ENCODE peak calls at places on chromosome 12, in four cellular contexts. One of them, this sample, is unnamed.

GRCh38 chr12:1311145-1311544 is 283.2 kb downstream of the FBXL14 start:
- DNase-seq in lung microvascular endothelial cell: no peak
- DNase-seq in activated T-cell treated with anti-CD3 and anti-CD28 coated beads for 48 hours: no peak
- DNase-seq in stimulated activated CD4-positive, alpha-beta T cell treated with anti-CD3 and anti-CD28 coated beads, Interleukin-15, amount 100 ng/mL, for 1 hour: no peak
- DNase-seq in this sample: no peak

GRCh38 chr12:10690906-10691305 is 17.1 kb upstream of the STYK1 start:
- DNase-seq in lung microvascular endothelial cell: no peak
- DNase-seq in stimulated activated CD4-positive, alpha-beta T cell treated with anti-CD3 and anti-CD28 coated beads, Interleukin-15, amount 100 ng/mL, for 1 hour: no peak
- DNase-seq in activated T-cell treated with anti-CD3 and anti-CD28 coated beads for 48 hours: no peak
- DNase-seq in this sample: no peak

GRCh38 chr12:132388379-132389015 is 59.1 kb upstream of the GALNT9 start:
- DNase-seq in stimulated activated CD4-positive, alpha-beta T cell treated with anti-CD3 and anti-CD28 coated beads, Interleukin-15, amount 100 ng/mL, for 1 hour: no peak
- DNase-seq in lung microvascular endothelial cell: no peak
- DNase-seq in activated T-cell treated with anti-CD3 and anti-CD28 coated beads for 48 hours: no peak
- DNase-seq in this sample: no peak

GRCh38 chr12:109766251-109766778 is 52.7 kb downstream of the FAM222A start:
- DNase-seq in activated T-cell treated with anti-CD3 and anti-CD28 coated beads for 48 hours: no peak
- DNase-seq in lung microvascular endothelial cell: no peak
- DNase-seq in stimulated activated CD4-positive, alpha-beta T cell treated with anti-CD3 and anti-CD28 coated beads, Interleukin-15, amount 100 ng/mL, for 1 hour: no peak
- DNase-seq in this sample: no peak

GRCh38 chr12:69985656-69986055 is 160.6 kb downstream of the MYRFL start:
- DNase-seq in lung microvascular endothelial cell: no peak
- DNase-seq in activated T-cell treated with anti-CD3 and anti-CD28 coated beads for 48 hours: peak
- DNase-seq in stimulated activated CD4-positive, alpha-beta T cell treated with anti-CD3 and anti-CD28 coated beads, Interleukin-15, amount 100 ng/mL, for 1 hour: no peak
- DNase-seq in this sample: no peak

GRCh38 chr12:123388218-123388947 is 4.5 kb downstream of the KMT5A start:
- DNase-seq in activated T-cell treated with anti-CD3 and anti-CD28 coated beads for 48 hours: peak
- DNase-seq in stimulated activated CD4-positive, alpha-beta T cell treated with anti-CD3 and anti-CD28 coated beads, Interleukin-15, amount 100 ng/mL, for 1 hour: peak
- DNase-seq in lung microvascular endothelial cell: peak
- DNase-seq in this sample: peak

GRCh38 chr12:91974541-91974940 is 171.1 kb downstream of the BTG1 start:
- DNase-seq in stimulated activated CD4-positive, alpha-beta T cell treated with anti-CD3 and anti-CD28 coated beads, Interleukin-15, amount 100 ng/mL, for 1 hour: no peak
- DNase-seq in activated T-cell treated with anti-CD3 and anti-CD28 coated beads for 48 hours: no peak
- DNase-seq in lung microvascular endothelial cell: no peak
- DNase-seq in this sample: no peak

GRCh38 chr12:57046947-57047890 is 2.7 kb downstream of the MYO1A start:
- DNase-seq in stimulated activated CD4-positive, alpha-beta T cell treated with anti-CD3 and anti-CD28 coated beads, Interleukin-15, amount 100 ng/mL, for 1 hour: no peak
- DNase-seq in activated T-cell treated with anti-CD3 and anti-CD28 coated beads for 48 hours: peak
- DNase-seq in lung microvascular endothelial cell: no peak
- DNase-seq in this sample: no peak

GRCh38 chr12:29611906-29612305 is 114.4 kb upstream of the OVCH1 start:
- DNase-seq in stimulated activated CD4-positive, alpha-beta T cell treated with anti-CD3 and anti-CD28 coated beads, Interleukin-15, amount 100 ng/mL, for 1 hour: no peak
- DNase-seq in lung microvascular endothelial cell: no peak
- DNase-seq in activated T-cell treated with anti-CD3 and anti-CD28 coated beads for 48 hours: no peak
- DNase-seq in this sample: no peak

GRCh38 chr12:12533238-12533829 is 29.3 kb downstream of the DUSP16 start:
- DNase-seq in lung microvascular endothelial cell: no peak
- DNase-seq in stimulated activated CD4-positive, alpha-beta T cell treated with anti-CD3 and anti-CD28 coated beads, Interleukin-15, amount 100 ng/mL, for 1 hour: no peak
- DNase-seq in activated T-cell treated with anti-CD3 and anti-CD28 coated beads for 48 hours: no peak
- DNase-seq in this sample: no peak

GRCh38 chr12:15842106-15842505 is 40.1 kb upstream of the STRAP start:
- DNase-seq in activated T-cell treated with anti-CD3 and anti-CD28 coated beads for 48 hours: no peak
- DNase-seq in stimulated activated CD4-positive, alpha-beta T cell treated with anti-CD3 and anti-CD28 coated beads, Interleukin-15, amount 100 ng/mL, for 1 hour: no peak
- DNase-seq in lung microvascular endothelial cell: no peak
- DNase-seq in this sample: no peak

GRCh38 chr12:81257952-81258551 is 180.2 kb downstream of the ACSS3 start:
- DNase-seq in lung microvascular endothelial cell: peak
- DNase-seq in activated T-cell treated with anti-CD3 and anti-CD28 coated beads for 48 hours: no peak
- DNase-seq in stimulated activated CD4-positive, alpha-beta T cell treated with anti-CD3 and anti-CD28 coated beads, Interleukin-15, amount 100 ng/mL, for 1 hour: no peak
- DNase-seq in this sample: no peak

GRCh38 chr12:69105101-69105613 is 134.2 kb upstream of the CPSF6 start:
- DNase-seq in stimulated activated CD4-positive, alpha-beta T cell treated with anti-CD3 and anti-CD28 coated beads, Interleukin-15, amount 100 ng/mL, for 1 hour: no peak
- DNase-seq in activated T-cell treated with anti-CD3 and anti-CD28 coated beads for 48 hours: no peak
- DNase-seq in lung microvascular endothelial cell: no peak
- DNase-seq in this sample: no peak

GRCh38 chr12:124252964-124253363 is 41.9 kb upstream of the RFLNA start:
- DNase-seq in lung microvascular endothelial cell: no peak
- DNase-seq in activated T-cell treated with anti-CD3 and anti-CD28 coated beads for 48 hours: no peak
- DNase-seq in stimulated activated CD4-positive, alpha-beta T cell treated with anti-CD3 and anti-CD28 coated beads, Interleukin-15, amount 100 ng/mL, for 1 hour: no peak
- DNase-seq in this sample: no peak

GRCh38 chr12:124592481-124593160 is 25.2 kb upstream of the NCOR2 start:
- DNase-seq in lung microvascular endothelial cell: no peak
- DNase-seq in stimulated activated CD4-positive, alpha-beta T cell treated with anti-CD3 and anti-CD28 coated beads, Interleukin-15, amount 100 ng/mL, for 1 hour: no peak
- DNase-seq in activated T-cell treated with anti-CD3 and anti-CD28 coated beads for 48 hours: no peak
- DNase-seq in this sample: no peak

GRCh38 chr12:94254270-94254669 is 105.9 kb downstream of the PLXNC1 start:
- DNase-seq in activated T-cell treated with anti-CD3 and anti-CD28 coated beads for 48 hours: no peak
- DNase-seq in lung microvascular endothelial cell: no peak
- DNase-seq in stimulated activated CD4-positive, alpha-beta T cell treated with anti-CD3 and anti-CD28 coated beads, Interleukin-15, amount 100 ng/mL, for 1 hour: no peak
- DNase-seq in this sample: no peak

GRCh38 chr12:51678086-51678724 is 87.2 kb downstream of the SCN8A start:
- DNase-seq in lung microvascular endothelial cell: peak
- DNase-seq in activated T-cell treated with anti-CD3 and anti-CD28 coated beads for 48 hours: no peak
- DNase-seq in stimulated activated CD4-positive, alpha-beta T cell treated with anti-CD3 and anti-CD28 coated beads, Interleukin-15, amount 100 ng/mL, for 1 hour: no peak
- DNase-seq in this sample: no peak

GRCh38 chr12:113805201-113805600 is 160.9 kb downstream of the RBM19 start:
- DNase-seq in lung microvascular endothelial cell: no peak
- DNase-seq in activated T-cell treated with anti-CD3 and anti-CD28 coated beads for 48 hours: no peak
- DNase-seq in stimulated activated CD4-positive, alpha-beta T cell treated with anti-CD3 and anti-CD28 coated beads, Interleukin-15, amount 100 ng/mL, for 1 hour: no peak
- DNase-seq in this sample: no peak

GRCh38 chr12:109448272-109448671 is 28.8 kb downstream of the KCTD10 start:
- DNase-seq in activated T-cell treated with anti-CD3 and anti-CD28 coated beads for 48 hours: no peak
- DNase-seq in stimulated activated CD4-positive, alpha-beta T cell treated with anti-CD3 and anti-CD28 coated beads, Interleukin-15, amount 100 ng/mL, for 1 hour: no peak
- DNase-seq in lung microvascular endothelial cell: no peak
- DNase-seq in this sample: no peak

This sample was measured in activated gamma-delta T cell treated with anti-CD3 and anti-CD28 coated beads, Interleukin-2, amount 50 U/mL, for 16 hours.